ENCODE peak calls at places on chromosomes 2 and 18, in five cellular contexts. One of them, this sample, is unnamed.

GRCh38 chr18:57885931-57886330 is 82.8 kb upstream of the ATP8B1 start:
- DNase-seq in GF-D8: no peak
- DNase-seq in midbrain: no peak
- DNase-seq in GM23248: no peak
- DNase-seq in cerebellum: no peak
- DNase-seq in this sample: no peak

GRCh38 chr2:239444626-239445625 is 44.1 kb upstream of the HDAC4 start:
- DNase-seq in GF-D8: no peak
- DNase-seq in midbrain: peak; percentile 83
- DNase-seq in GM23248: peak; percentile 66
- DNase-seq in cerebellum: no peak
- DNase-seq in this sample: no peak

GRCh38 chr2:231489990-231490389 is 25.7 kb upstream of the NCL start:
- DNase-seq in GF-D8: no peak
- DNase-seq in midbrain: no peak
- DNase-seq in GM23248: peak; percentile 26
- DNase-seq in cerebellum: no peak
- DNase-seq in this sample: no peak

GRCh38 chr2:149648282-149649030 is 60.9 kb upstream of the MMADHC start:
- DNase-seq in GF-D8: no peak
- DNase-seq in midbrain: no peak
- DNase-seq in GM23248: peak; percentile 98
- DNase-seq in cerebellum: no peak
- DNase-seq in this sample: peak; percentile 51

GRCh38 chr2:191738667-191739066 is 60.7 kb downstream of the NABP1 start:
- DNase-seq in GF-D8: no peak
- DNase-seq in midbrain: no peak
- DNase-seq in GM23248: no peak
- DNase-seq in cerebellum: no peak
- DNase-seq in this sample: no peak

GRCh38 chr2:30778611-30779010 is 28.6 kb downstream of the CAPN13 start:
- DNase-seq in GF-D8: no peak
- DNase-seq in midbrain: no peak
- DNase-seq in GM23248: no peak
- DNase-seq in cerebellum: no peak
- DNase-seq in this sample: no peak

GRCh38 chr2:173749315-173749714 is 215.9 kb downstream of the SP3 start:
- DNase-seq in GF-D8: no peak
- DNase-seq in midbrain: no peak
- DNase-seq in GM23248: peak; percentile 53
- DNase-seq in cerebellum: no peak
- DNase-seq in this sample: peak; percentile 4

GRCh38 chr2:60515751-60516226 is 37.7 kb downstream of the BCL11A start:
- DNase-seq in GF-D8: no peak
- DNase-seq in midbrain: no peak
- DNase-seq in GM23248: peak; percentile 96
- DNase-seq in cerebellum: no peak
- DNase-seq in this sample: peak; percentile 66

GRCh38 chr2:99772766-99773331 is 283.0 kb upstream of the REV1 start:
- DNase-seq in GF-D8: no peak
- DNase-seq in midbrain: no peak
- DNase-seq in GM23248: no peak
- DNase-seq in cerebellum: no peak
- DNase-seq in this sample: no peak

GRCh38 chr2:38245114-38245641 is 131.9 kb downstream of the ATL2 start:
- DNase-seq in GF-D8: no peak
- DNase-seq in midbrain: no peak
- DNase-seq in GM23248: peak; percentile 13
- DNase-seq in cerebellum: peak; percentile 4
- DNase-seq in this sample: no peak

GRCh38 chr2:131039908-131040660 is 53.2 kb downstream of the FAM168B start:
- DNase-seq in GF-D8: no peak
- DNase-seq in midbrain: no peak
- DNase-seq in GM23248: no peak
- DNase-seq in cerebellum: no peak
- DNase-seq in this sample: no peak

GRCh38 chr2:223925106-223925505 is 20.0 kb downstream of the WDFY1 start:
- DNase-seq in GF-D8: no peak
- DNase-seq in midbrain: no peak
- DNase-seq in GM23248: peak; percentile 39
- DNase-seq in cerebellum: no peak
- DNase-seq in this sample: no peak

GRCh38 chr18:46406539-46406932 is 250.5 kb downstream of the LOXHD1 start:
- DNase-seq in GF-D8: no peak
- DNase-seq in midbrain: no peak
- DNase-seq in GM23248: no peak
- DNase-seq in cerebellum: no peak
- DNase-seq in this sample: no peak

GRCh38 chr2:179518891-179519290 is 254.3 kb upstream of the SESTD1 start:
- DNase-seq in GF-D8: no peak
- DNase-seq in midbrain: no peak
- DNase-seq in GM23248: no peak
- DNase-seq in cerebellum: no peak
- DNase-seq in this sample: no peak

GRCh38 chr18:36441426-36441870 is 143.9 kb downstream of the FHOD3 start:
- DNase-seq in GF-D8: no peak
- DNase-seq in midbrain: no peak
- DNase-seq in GM23248: peak; percentile 55
- DNase-seq in cerebellum: no peak
- DNase-seq in this sample: no peak

GRCh38 chr2:217846321-217846743 is 156.5 kb downstream of the TNS1 start:
- DNase-seq in GF-D8: no peak
- DNase-seq in midbrain: no peak
- DNase-seq in GM23248: peak; percentile 46
- DNase-seq in cerebellum: no peak
- DNase-seq in this sample: no peak

GRCh38 chr2:55084631-55085030 is 34.4 kb upstream of the RTN4 start:
- DNase-seq in GF-D8: no peak
- DNase-seq in midbrain: no peak
- DNase-seq in GM23248: no peak
- DNase-seq in cerebellum: no peak
- DNase-seq in this sample: no peak

GRCh38 chr18:28177828-28178635 is 1.1 kb upstream of the CDH2 start:
- DNase-seq in GF-D8: no peak
- DNase-seq in midbrain: peak; percentile 83
- DNase-seq in GM23248: peak; percentile 83
- DNase-seq in cerebellum: peak; percentile 89
- DNase-seq in this sample: peak; percentile 81

GRCh38 chr2:163467206-163467605 is 268.6 kb downstream of the FIGN start:
- DNase-seq in GF-D8: no peak
- DNase-seq in midbrain: no peak
- DNase-seq in GM23248: no peak
- DNase-seq in cerebellum: no peak
- DNase-seq in this sample: no peak

GRCh38 chr2:10861765-10862164 is 49.2 kb upstream of the PDIA6 start:
- DNase-seq in GF-D8: no peak
- DNase-seq in midbrain: no peak
- DNase-seq in GM23248: no peak
- DNase-seq in cerebellum: no peak
- DNase-seq in this sample: no peak

This sample was measured in hepatic stellate cell.